ENCODE peak calls at places on chromosomes 12 and 14, in four cellular contexts. P is fibroblast of lung; A is transverse colon; U is CD4-positive, alpha-beta memory T cell. Q is an unnamed sample.

GRCh38 chr14:96565811-96566210 is 63.6 kb downstream of the PAPOLA start:
- DNase-seq in A (no peak), P (no peak), U (no peak), Q (no peak)

GRCh38 chr12:11555743-11556625 is 93.5 kb upstream of the ETV6 start:
- DNase-seq in A (peak; percentile 49), P (peak; percentile 39), U (peak; percentile 59), Q (no peak)

GRCh38 chr14:88818018-88818417 is 6.4 kb upstream of the TTC8 start:
- DNase-seq in U (no peak), P (no peak), A (no peak), Q (no peak)

GRCh38 chr12:56687225-56688128 is 607 bp downstream of the PTGES3 start:
- DNase-seq in U (peak; percentile 77), P (peak; percentile 46), A (peak; percentile 69), Q (peak; percentile 50)

GRCh38 chr14:90295870-90296516 is 35.7 kb downstream of the NRDE2 start:
- DNase-seq in A (no peak), U (no peak), P (peak; percentile 73), Q (no peak)

GRCh38 chr12:13114251-13115052 is 11.0 kb upstream of the GSG1 start:
- DNase-seq in A (no peak), P (peak; percentile 40), U (no peak), Q (no peak)

GRCh38 chr14:105014631-105015030 is 6.3 kb downstream of the CDCA4 start:
- DNase-seq in A (no peak), P (no peak), U (no peak), Q (no peak)

GRCh38 chr12:25254271-25254880 is 3.6 kb upstream of the KRAS start:
- DNase-seq in A (no peak), P (peak; percentile 54), U (no peak), Q (no peak)

GRCh38 chr14:63155511-63156189 is 48.6 kb upstream of the RHOJ start:
- DNase-seq in A (no peak), U (no peak), P (peak; percentile 87), Q (no peak)

GRCh38 chr12:57852195-57852594 is 5.7 kb upstream of the CTDSP2 start:
- DNase-seq in U (no peak), A (no peak), P (no peak), Q (no peak)

GRCh38 chr14:35342160-35343010 is 50.2 kb downstream of the PSMA6 start:
- DNase-seq in U (no peak), P (peak; percentile 43), A (no peak), Q (no peak)

GRCh38 chr12:42468341-42468821 is 121.2 kb downstream of the PRICKLE1 start:
- DNase-seq in A (peak; percentile 21), P (peak; percentile 62), U (no peak), Q (no peak)

GRCh38 chr12:123621619-123622530 is 11.6 kb downstream of the EIF2B1 start:
- DNase-seq in P (no peak), U (no peak), A (no peak), Q (no peak)

GRCh38 chr14:59302313-59302712 is 113.8 kb downstream of the DAAM1 start:
- DNase-seq in P (no peak), A (no peak), U (no peak), Q (no peak)

GRCh38 chr12:54439521-54440255 is 20.6 kb upstream of the ITGA5 start:
- DNase-seq in U (peak; percentile 66), A (no peak), P (peak; percentile 83), Q (no peak)

GRCh38 chr14:60642790-60643397 is 6.4 kb downstream of the SIX1 start:
- DNase-seq in A (no peak), U (no peak), P (no peak), Q (no peak)

GRCh38 chr12:124217508-124217981 is 77.3 kb upstream of the RFLNA start:
- DNase-seq in P (peak; percentile 37), U (no peak), A (no peak), Q (no peak)

GRCh38 chr12:20044836-20045235 is 323.5 kb upstream of the PDE3A start:
- DNase-seq in A (no peak), U (no peak), P (peak; percentile 28), Q (no peak)

GRCh38 chr12:75641031-75641780 is 129.8 kb upstream of the KRR1 start:
- DNase-seq in P (peak; percentile 99), U (peak; percentile 21), A (peak; percentile 8), Q (no peak)

GRCh38 chr14:102020058-102020971 is 55.9 kb downstream of the DYNC1H1 start:
- DNase-seq in U (peak; percentile 40), A (no peak), P (peak; percentile 96), Q (no peak)

GRCh38 chr12:104910196-104910840 is 47.8 kb downstream of the SLC41A2 start:
- DNase-seq in P (peak; percentile 42), U (no peak), A (no peak), Q (no peak)

GRCh38 chr14:104356738-104357688 is 218.6 kb downstream of the KIF26A start:
- DNase-seq in A (no peak), P (no peak), U (no peak), Q (no peak)

GRCh38 chr14:105026033-105026785 is 5.3 kb upstream of the CDCA4 start:
- DNase-seq in U (no peak), A (no peak), P (peak; percentile 91), Q (no peak)

GRCh38 chr14:24481622-24482324 is 26.3 kb downstream of the CMA1 start:
- DNase-seq in U (peak; percentile 18), A (peak; percentile 56), P (no peak), Q (no peak)

GRCh38 chr14:81313775-81314429 is 86.2 kb downstream of the STON2 start:
- DNase-seq in P (peak; percentile 27), A (no peak), U (no peak), Q (no peak)

GRCh38 chr12:52139579-52140062 is 52.2 kb downstream of the KRT80 start:
- DNase-seq in P (no peak), U (peak; percentile 36), A (peak; percentile 56), Q (no peak)

GRCh38 chr12:13383379-13383778 is 186.9 kb downstream of the EMP1 start:
- DNase-seq in A (peak; percentile 71), P (no peak), U (no peak), Q (no peak)

GRCh38 chr12:6383572-6384498 is at the start of gene LTBR:
- DNase-seq in P (peak; percentile 82), A (peak; percentile 96), U (no peak), Q (no peak)

GRCh38 chr14:59698793-59699192 is 122.2 kb upstream of the CCDC175 start:
- DNase-seq in U (no peak), A (no peak), P (peak; percentile 21), Q (no peak)

GRCh38 chr14:101109981-101110728 is 206.6 kb upstream of the RTL1 start:
- DNase-seq in A (no peak), P (no peak), U (no peak), Q (no peak)

GRCh38 chr12:124633269-124633953 is 66.0 kb upstream of the NCOR2 start:
- DNase-seq in P (peak; percentile 66), A (peak; percentile 42), U (no peak), Q (no peak)

GRCh38 chr12:88953029-88953586 is 372.8 kb upstream of the KITLG start:
- DNase-seq in U (no peak), P (no peak), A (no peak), Q (no peak)
- H3K4me1 ChIP-seq in U (no peaks in the 10 kb centered on the region), P (no peaks in the 10 kb centered on the region), A (peaks cover 16% of the 10 kb centered on the region), Q (no peaks in the 10 kb centered on the region)

DNA sequence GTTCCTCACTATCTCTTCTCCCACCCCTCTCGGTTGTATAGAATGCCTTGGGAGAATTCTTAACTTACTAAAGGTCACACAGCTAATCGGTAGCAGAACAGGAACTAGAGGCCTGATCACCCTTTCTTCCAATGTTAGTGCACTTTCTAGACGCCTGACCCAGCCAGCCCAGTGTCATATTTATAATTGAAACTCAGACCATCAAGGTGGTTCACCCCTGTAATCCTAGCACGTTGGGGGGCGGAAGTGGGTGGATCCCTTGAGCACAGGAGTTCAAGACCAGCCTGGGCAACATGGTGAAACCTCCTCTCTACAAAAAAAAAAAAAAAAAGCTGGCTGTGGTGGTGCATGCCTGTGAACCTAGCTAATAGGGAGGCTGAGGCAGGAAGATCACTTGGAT is 1.8 kb downstream of the TIGAR start:
- DNase-seq in U (no peak), A (no peak), P (no peak), Q (no peak)
- H3K4me3 ChIP-seq in U (no peak overlapping the region), A (no peak overlapping the region), P (no peak overlapping the region), Q (no peak overlapping the region)

DNA sequence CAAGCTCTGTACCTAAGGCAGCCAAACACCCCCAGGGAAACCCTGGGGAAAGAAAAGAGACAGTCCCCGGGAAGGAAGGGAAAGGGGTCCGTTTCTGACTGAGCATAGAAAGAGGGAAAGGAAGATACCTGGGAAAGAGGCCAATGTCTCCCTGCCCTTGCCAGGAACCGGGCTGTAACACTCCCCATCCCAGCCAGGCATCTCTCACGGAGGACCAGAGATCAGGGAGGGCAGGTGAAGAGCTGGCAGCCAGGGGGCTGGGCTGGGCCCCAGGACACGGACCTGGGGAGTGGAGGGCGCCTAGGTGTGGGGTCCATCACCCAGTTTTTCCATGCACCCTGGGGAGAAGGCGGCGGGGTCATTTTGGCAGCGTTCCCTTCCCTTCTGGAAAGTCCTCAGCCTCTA is 18.9 kb upstream of the PLEKHH1 start:
- DNase-seq in P (no peak), U (no peak), A (peak; percentile 28), Q (no peak)
- H3K27ac ChIP-seq in P (no peak overlapping the region), U (peak overlapping the region; percentile 68), A (peak overlapping the region; percentile 82), Q (peak overlapping the region; percentile 71)

GRCh38 chr12:109467978-109468676 is 9.0 kb downstream of the KCTD10 start:
- DNase-seq in P (no peak), A (peak; percentile 76), U (no peak), Q (no peak)
- H3K4me1 ChIP-seq in P (peaks cover 38% of the 10 kb centered on the region), A (peaks cover 57% of the 10 kb centered on the region), U (peaks cover 12% of the 10 kb centered on the region), Q (no peaks in the 10 kb centered on the region)

GRCh38 chr14:75612157-75612556 is 33.7 kb downstream of the FLVCR2 start:
- DNase-seq in U (no peak), P (no peak), A (no peak), Q (no peak)
- H3K4me3 ChIP-seq in U (no peak overlapping the region), P (no peak overlapping the region), A (no peak overlapping the region), Q (no peak overlapping the region)

GRCh38 chr12:67827820-67828383 is 161.3 kb upstream of the IFNG-AS1 start:
- DNase-seq in U (peak; percentile 2), P (peak; percentile 100), A (peak; percentile 32), Q (peak; percentile 5)
- H3K27ac ChIP-seq in U (no peak overlapping the region), P (peak overlapping the region; percentile 82), A (peak overlapping the region; percentile 82), Q (no peak overlapping the region)

Q was measured in effector memory CD4-positive, alpha-beta T cell.